ENCODE peak calls at places on chromosomes 1 and 21, in six cellular contexts. L, A, M, E, H and X are unnamed samples.

GRCh38 chr1:11719313-11720032 is 16.5 kb upstream of the AGTRAP start:
- DNase-seq in A (peak), H (peak), E (peak), M (peak), L (peak), X (no peak)

GRCh38 chr1:110628356-110629105 is 22.4 kb upstream of the KCNA2 start:
- DNase-seq in A (no peak), M (no peak), E (no peak), L (no peak), H (no peak), X (no peak)

GRCh38 chr1:25208561-25209222 is 23.6 kb downstream of the SYF2 start:
- DNase-seq in E (no peak), A (no peak), H (no peak), M (no peak), L (no peak), X (no peak)

GRCh38 chr1:19067187-19067911 is 110.9 kb upstream of the IFFO2 start:
- DNase-seq in H (no peak), L (peak), M (no peak), E (no peak), A (no peak), X (no peak)

GRCh38 chr1:53341961-53342707 is 14.3 kb upstream of the LRP8 start:
- DNase-seq in M (no peak), L (no peak), A (no peak), H (no peak), E (no peak), X (no peak)

GRCh38 chr1:194698908-194699318 is 1512.5 kb upstream of the B3GALT2 start:
- DNase-seq in E (no peak), L (no peak), M (peak), A (peak), H (no peak), X (no peak)

GRCh38 chr1:119724611-119725218 is 13.0 kb downstream of the PHGDH start:
- DNase-seq in E (no peak), L (no peak), A (no peak), H (no peak), M (no peak), X (no peak)

GRCh38 chr1:19203440-19203839 is 6.6 kb downstream of the UBR4 start:
- DNase-seq in E (no peak), M (peak), L (peak), A (no peak), H (peak), X (no peak)

GRCh38 chr1:201216395-201217085 is 25.9 kb downstream of the IGFN1 start:
- DNase-seq in L (no peak), H (no peak), E (no peak), A (no peak), M (no peak), X (no peak)

GRCh38 chr1:76267631-76268030 is 193.1 kb downstream of the ST6GALNAC3 start:
- DNase-seq in L (no peak), M (no peak), A (no peak), H (no peak), E (no peak), X (no peak)

GRCh38 chr21:42641311-42642218 is 11.9 kb upstream of the PDE9A start:
- DNase-seq in M (no peak), E (no peak), L (no peak), A (no peak), H (no peak), X (no peak)

GRCh38 chr1:25664357-25664796 is 47.8 kb downstream of the MAN1C1 start:
- DNase-seq in H (no peak), E (no peak), L (no peak), A (no peak), M (no peak), X (no peak)

GRCh38 chr1:233216009-233216408 is 79.5 kb downstream of the PCNX2 start:
- DNase-seq in L (no peak), M (no peak), E (no peak), A (no peak), H (no peak), X (no peak)

GRCh38 chr1:245873068-245873467 is 634.0 kb downstream of the SMYD3 start:
- DNase-seq in L (no peak), H (peak), M (peak), E (no peak), A (no peak), X (no peak)

GRCh38 chr1:42175314-42176054 is 10.9 kb upstream of the GUCA2A start:
- DNase-seq in L (no peak), E (no peak), H (no peak), M (no peak), A (no peak), X (no peak)

GRCh38 chr1:1630965-1631792 is 794 bp upstream of the MMP23B start:
- DNase-seq in M (no peak), H (peak), E (peak), A (no peak), L (no peak), X (peak)

GRCh38 chr1:147651466-147651865 is 18.9 kb downstream of the ACP6 start:
- DNase-seq in E (no peak), H (no peak), A (no peak), M (no peak), L (no peak), X (no peak)

GRCh38 chr1:235657269-235657668 is 7.7 kb upstream of the GNG4 start:
- DNase-seq in E (no peak), L (no peak), H (no peak), M (no peak), A (no peak), X (no peak)

GRCh38 chr1:12047120-12047876 is 15.8 kb upstream of the TNFRSF8 start:
- DNase-seq in A (no peak), M (peak), L (no peak), E (no peak), H (peak), X (no peak)

GRCh38 chr1:2961661-2962060 is 59.6 kb upstream of the ACTRT2 start:
- DNase-seq in H (no peak), L (no peak), E (no peak), A (no peak), M (no peak), X (no peak)

GRCh38 chr1:230145953-230146476 is 79.0 kb downstream of the GALNT2 start:
- DNase-seq in L (no peak), E (no peak), A (peak), H (no peak), M (no peak), X (no peak)

GRCh38 chr1:40844079-40844478 is 18.1 kb downstream of the CITED4 start:
- DNase-seq in M (no peak), H (no peak), L (no peak), E (no peak), A (no peak), X (no peak)

GRCh38 chr1:19759740-19760089 is 40.0 kb downstream of the TMCO4 start:
- DNase-seq in L (no peak), E (no peak), A (no peak), M (peak), H (peak), X (no peak)

GRCh38 chr1:158931055-158931737 is at the start of gene PYHIN1:
- DNase-seq in E (no peak), L (no peak), H (no peak), A (no peak), M (no peak), X (no peak)

GRCh38 chr1:10402729-10403274 is 3.9 kb downstream of the PGD start:
- DNase-seq in E (no peak), L (no peak), A (no peak), M (peak), H (no peak), X (no peak)

GRCh38 chr1:229874150-229874549 is 192.9 kb upstream of the GALNT2 start:
- DNase-seq in H (peak), A (no peak), M (peak), L (no peak), E (no peak), X (no peak)